ENCODE peak calls at places on chromosomes 2 and 18, in five cellular contexts. R is HepG2, J is K562, X is SK-N-SH, H is GM12878. Z is an unnamed sample.

GRCh38 chr2:235005603-235006259 is 53.9 kb downstream of the SH3BP4 start:
- DNase-seq in R (peak; percentile 98), J (no peak), X (peak; percentile 70), H (no peak), Z (no peak)

GRCh38 chr2:44362207-44363015 is 664 bp downstream of the CAMKMT start:
- DNase-seq in R (peak; percentile 18), J (peak; percentile 11), X (peak; percentile 49), H (peak; percentile 33), Z (peak; percentile 55)

GRCh38 chr2:84906108-84906899 is 848 bp downstream of the TMSB10 start:
- DNase-seq in R (no peak), J (peak; percentile 44), X (peak; percentile 65), H (no peak), Z (no peak)

GRCh38 chr2:231464576-231465540 is 574 bp upstream of the NCL start:
- DNase-seq in R (peak; percentile 30), J (peak; percentile 88), X (peak; percentile 98), H (no peak), Z (no peak)

GRCh38 chr2:142825861-142826260 is 51.6 kb upstream of the KYNU start:
- DNase-seq in R (no peak), J (no peak), X (no peak), H (no peak), Z (no peak)

GRCh38 chr18:79111483-79111882 is 42.3 kb downstream of the ATP9B start:
- DNase-seq in R (peak; percentile 26), J (no peak), X (no peak), H (no peak), Z (no peak)

GRCh38 chr18:11454021-11454420 is 155.4 kb upstream of the SLC35G4 start:
- DNase-seq in R (no peak), J (no peak), X (no peak), H (no peak), Z (no peak)

GRCh38 chr2:118251427-118251826 is 163.2 kb downstream of the INSIG2 start:
- DNase-seq in R (no peak), J (no peak), X (no peak), H (no peak), Z (no peak)

GRCh38 chr2:23814963-23815362 is 112.0 kb downstream of the ATAD2B start:
- DNase-seq in R (no peak), J (peak; percentile 8), X (no peak), H (no peak), Z (no peak)

GRCh38 chr18:12009581-12010140 is 28.4 kb downstream of the IMPA2 start:
- DNase-seq in R (no peak), J (no peak), X (no peak), H (no peak), Z (no peak)

GRCh38 chr2:70687461-70687795 is 80.6 kb downstream of the ADD2 start:
- DNase-seq in R (no peak), J (no peak), X (no peak), H (no peak), Z (no peak)

GRCh38 chr2:70688427-70688826 is 79.6 kb downstream of the ADD2 start:
- DNase-seq in R (no peak), J (no peak), X (no peak), H (no peak), Z (no peak)

GRCh38 chr2:70690846-70691245 is 77.2 kb downstream of the ADD2 start:
- DNase-seq in R (no peak), J (no peak), X (no peak), H (no peak), Z (no peak)

GRCh38 chr2:70692256-70692655 is 75.7 kb downstream of the ADD2 start:
- DNase-seq in R (no peak), J (no peak), X (no peak), H (no peak), Z (no peak)

DNA sequence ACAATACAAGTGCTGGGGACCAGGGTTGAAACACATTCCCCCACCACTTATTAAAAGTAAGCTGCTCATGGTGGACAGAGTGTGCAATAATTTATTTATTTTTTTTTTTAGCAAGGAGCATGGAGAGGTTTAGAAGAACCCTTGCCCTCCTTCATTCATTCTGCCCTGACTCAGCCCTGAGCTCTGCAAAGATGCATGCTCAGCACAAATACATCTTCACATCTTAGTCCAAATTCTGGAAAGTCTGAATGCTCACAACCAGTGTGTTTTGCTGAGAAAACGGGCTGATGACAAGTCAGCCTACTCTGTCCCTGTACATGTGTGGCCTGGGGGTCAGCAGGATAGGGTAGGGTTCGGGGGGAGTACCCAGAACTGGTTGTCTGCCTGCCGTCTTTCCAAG is 76.5 kb downstream of the ADD2 start:
- DNase-seq in R (no peak), J (no peak), X (no peak), H (no peak), Z (no peak)
- TF ChIP-seq SMC3 in R (no peak), J (no peak), X (no peak), H (no peak), Z (no peak)

DNA sequence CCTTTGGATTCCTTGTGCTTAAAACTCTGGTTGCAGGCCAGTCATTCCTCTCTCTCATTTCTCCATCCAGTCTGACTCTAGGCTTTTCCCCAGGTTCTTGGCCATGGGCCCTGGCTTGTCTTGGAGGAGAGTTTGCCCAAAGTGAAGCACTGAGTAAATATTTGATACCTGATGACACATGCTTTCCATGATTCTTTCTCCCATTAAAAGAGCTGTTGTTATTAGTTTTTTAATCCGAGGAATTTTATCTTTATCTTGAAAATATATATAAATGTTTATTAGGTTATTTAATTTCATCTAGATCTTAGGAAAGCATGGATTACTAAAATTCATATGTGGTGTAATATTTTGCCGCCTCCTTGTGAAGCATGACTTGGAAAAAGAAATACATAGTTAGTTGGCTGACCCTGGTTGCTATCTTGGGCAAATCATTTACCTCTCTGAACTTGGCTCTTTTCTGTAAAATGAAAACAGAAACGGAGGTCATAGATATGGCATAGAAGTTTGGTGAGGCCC is 650.1 kb downstream of the SLC4A3 start:
- DNase-seq in R (no peak), J (no peak), X (no peak), H (no peak), Z (peak; percentile 89)
- H3K9ac ChIP-seq in R (no peak overlapping the region), J (no peak overlapping the region), X (peak overlapping the region; percentile 37), H (no peak overlapping the region), Z (no peak overlapping the region)

DNA sequence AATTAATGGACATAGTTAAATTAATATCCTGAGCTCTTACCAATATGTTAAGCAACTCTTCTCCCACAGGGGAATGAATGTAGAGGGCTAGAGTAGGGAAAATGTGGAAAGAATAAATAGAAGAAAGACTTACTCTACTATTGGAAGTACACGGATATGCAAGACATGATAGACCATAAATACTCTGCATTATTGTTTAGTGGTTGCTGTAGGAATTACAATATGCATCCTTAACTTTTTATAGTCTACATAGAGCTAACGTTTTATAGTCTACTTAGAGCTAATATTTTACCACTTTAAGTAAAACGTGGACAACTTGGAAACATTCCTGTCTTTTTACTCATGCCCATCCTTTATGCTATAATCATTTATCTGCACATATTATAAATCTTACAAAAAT is 163.8 kb upstream of the GALNT5 start:
- DNase-seq in R (no peak), J (no peak), X (no peak), H (no peak), Z (no peak)
- TF ChIP-seq SMC3 in R (no peak), J (no peak), X (no peak), H (no peak), Z (no peak)

GRCh38 chr18:2881088-2881487 is 34.3 kb downstream of the EMILIN2 start:
- DNase-seq in R (no peak), J (no peak), X (no peak), H (no peak), Z (peak; percentile 26)
- H3K9ac ChIP-seq in R (no peak overlapping the region), J (no peak overlapping the region), X (no peak overlapping the region), H (no peak overlapping the region), Z (no peak overlapping the region)

DNA sequence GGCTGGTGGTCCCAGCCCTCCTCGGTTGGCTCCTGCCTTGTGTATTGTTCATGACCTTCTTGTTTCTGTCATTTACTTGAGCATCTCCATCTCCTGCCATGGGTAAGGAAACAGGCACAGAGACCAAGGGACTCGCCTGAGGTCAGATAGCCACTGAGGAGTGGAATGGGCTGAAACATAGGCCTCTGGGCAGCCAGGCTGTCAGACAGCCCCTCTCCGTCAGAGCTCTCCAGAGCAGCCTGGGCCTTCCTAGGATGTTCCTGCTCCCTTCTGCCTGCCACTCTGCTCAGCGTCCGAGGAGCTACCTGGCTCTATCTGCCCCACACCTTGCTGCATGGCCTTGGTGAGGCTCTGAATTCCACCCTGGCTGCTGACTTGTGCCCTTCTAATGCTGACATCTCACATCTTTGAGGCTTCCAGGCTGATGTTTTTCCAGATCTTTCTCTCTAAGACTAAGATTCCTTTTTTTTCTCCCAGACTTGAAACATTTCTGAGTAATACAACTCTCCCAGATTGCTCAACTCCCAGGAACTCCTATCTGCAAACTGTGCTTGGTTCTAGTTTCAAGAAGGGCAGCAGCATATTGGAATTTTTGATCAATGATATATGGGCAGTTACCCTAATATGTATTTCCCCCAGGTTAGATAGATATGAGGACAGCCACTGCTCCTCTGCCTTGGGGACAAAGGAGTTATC is 67.7 kb downstream of the MCFD2 start:
- DNase-seq in R (no peak), J (no peak), X (no peak), H (no peak), Z (peak; percentile 90)
- TF ChIP-seq SMC3 in R (no peak), J (no peak), X (no peak), H (no peak), Z (no peak)

DNA sequence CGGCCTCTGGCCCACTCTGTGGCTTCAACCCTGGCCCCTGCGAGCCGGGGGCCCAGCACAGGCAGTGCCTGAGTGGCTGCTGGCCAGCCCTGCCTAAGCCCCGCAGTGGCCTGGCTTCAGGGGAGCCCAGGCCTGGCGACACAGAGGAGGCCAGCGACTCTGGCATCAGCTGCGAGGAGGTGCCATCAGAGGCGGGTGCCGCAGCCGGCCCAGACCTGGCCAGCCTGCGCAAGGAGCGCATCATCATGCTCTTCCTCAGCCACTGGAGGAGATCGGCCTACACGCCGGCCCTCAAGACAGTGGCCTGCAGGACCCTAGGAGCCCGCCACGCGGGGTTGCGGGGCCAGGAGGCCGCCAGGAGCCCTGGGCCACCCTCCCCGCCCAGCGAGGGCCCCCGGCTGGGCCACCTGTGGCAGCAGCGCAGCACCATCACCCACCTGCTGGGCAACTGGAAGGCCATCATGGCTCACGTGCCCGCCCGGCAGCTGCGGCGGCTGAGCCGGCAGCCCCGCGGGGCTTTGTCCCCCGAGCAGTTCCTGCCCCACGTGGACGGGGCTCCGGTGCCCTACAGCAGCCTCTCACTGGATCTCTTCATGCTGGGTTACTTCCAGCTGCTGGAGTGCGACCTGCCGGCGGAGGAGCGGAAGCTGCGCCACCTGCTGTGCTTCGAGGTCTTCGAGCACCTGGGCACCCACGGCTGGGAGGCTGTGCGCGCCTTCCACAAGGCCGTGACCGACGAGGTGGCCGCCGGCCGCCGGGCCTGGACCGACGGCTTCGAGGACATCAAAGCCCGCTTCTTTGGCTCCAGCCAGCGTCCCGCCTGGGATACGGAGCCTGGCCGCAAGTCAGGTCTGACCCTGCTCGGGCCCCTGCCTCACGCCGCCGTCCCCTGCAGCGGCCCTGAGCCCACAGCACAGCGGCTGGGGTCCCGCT is 7.5 kb upstream of the KLHL30 start:
- DNase-seq in R (no peak), J (no peak), X (no peak), H (no peak), Z (no peak)
- H3K9ac ChIP-seq in R (no peak overlapping the region), J (no peak overlapping the region), X (no peak overlapping the region), H (no peak overlapping the region), Z (no peak overlapping the region)

GRCh38 chr2:152587187-152587947 is 129.9 kb downstream of the PRPF40A start:
- DNase-seq in R (no peak), J (peak; percentile 26), X (no peak), H (no peak), Z (peak; percentile 74)
- TF ChIP-seq SMC3 in R (no peak), J (no peak), X (no peak), H (no peak), Z (no peak)

DNA sequence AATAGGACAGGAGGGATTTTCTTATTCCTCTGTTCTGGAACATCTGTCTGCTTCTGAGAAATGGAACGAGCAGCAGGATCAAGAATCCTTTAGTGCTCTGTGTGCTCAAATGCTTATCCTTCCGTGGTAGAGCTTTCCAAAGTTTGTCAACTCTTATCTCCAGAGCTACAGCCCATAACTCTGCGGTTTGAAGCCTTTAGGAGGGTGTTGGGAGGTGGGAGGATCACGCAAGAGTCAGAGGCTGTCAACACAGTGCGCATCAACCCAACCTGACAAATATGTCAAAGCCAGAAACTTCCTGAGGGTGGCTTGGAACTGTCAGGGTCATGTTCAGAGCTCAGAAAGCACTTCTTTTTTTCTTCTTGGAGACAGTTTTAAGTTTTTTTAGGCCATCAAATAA is 95.9 kb downstream of the CRIM1 start:
- DNase-seq in R (no peak), J (peak; percentile 55), X (no peak), H (no peak), Z (peak; percentile 63)
- H3K9ac ChIP-seq in R (no peak overlapping the region), J (no peak overlapping the region), X (peak overlapping the region; percentile 54), H (no peak overlapping the region), Z (peak overlapping the region; percentile 45)

Z was measured in IMR-90.